ENCODE peak calls at places on chromosomes 4 and X, in four cellular contexts. Y, M, X and T are unnamed samples.

GRCh38 chrX:9416562-9417319 is 48.1 kb upstream of the TBL1X start:
- DNase-seq in M (no peak), X (no peak), Y (no peak), T (no peak)

GRCh38 chrX:150625875-150626274 is 57.5 kb downstream of the MTM1 start:
- DNase-seq in Y (no peak), X (no peak), M (no peak), T (no peak)

GRCh38 chr4:1804638-1805492 is 11.8 kb downstream of the FGFR3 start:
- DNase-seq in Y (no peak), X (no peak), M (no peak), T (no peak)

GRCh38 chr4:4820264-4820663 is 39.2 kb upstream of the MSX1 start:
- DNase-seq in X (no peak), Y (no peak), M (no peak), T (no peak)

GRCh38 chr4:8594097-8595038 is 1.8 kb downstream of the CPZ start:
- DNase-seq in Y (no peak), X (peak), M (no peak), T (peak)

GRCh38 chr4:62263454-62263853 is 1063.3 kb downstream of the ADGRL3 start:
- DNase-seq in M (no peak), Y (no peak), X (no peak), T (no peak)

GRCh38 chrX:103879339-103879738 is 47.3 kb upstream of the RAB9B start:
- DNase-seq in X (no peak), Y (no peak), M (no peak), T (no peak)

GRCh38 chrX:72714471-72714916 is 388 bp upstream of the PHKA1 start:
- DNase-seq in X (peak), M (no peak), Y (peak), T (peak)

GRCh38 chr4:89753601-89754066 is 83.3 kb downstream of the SNCA start:
- DNase-seq in X (no peak), M (no peak), Y (peak), T (no peak)

GRCh38 chr4:951594-952468 is 19.6 kb downstream of the TMEM175 start:
- DNase-seq in M (no peak), X (no peak), Y (no peak), T (no peak)

GRCh38 chr4:21780158-21780557 is 168.4 kb downstream of the KCNIP4 start:
- DNase-seq in Y (no peak), X (no peak), M (no peak), T (no peak)

GRCh38 chrX:21975827-21976226 is 35.3 kb downstream of the SMS start:
- DNase-seq in Y (peak), X (no peak), M (no peak), T (no peak)

GRCh38 chr4:182593864-182594263 is 323.3 kb downstream of the DCTD start:
- DNase-seq in M (no peak), Y (no peak), X (no peak), T (no peak)

GRCh38 chr4:155974957-155975356 is 21.3 kb upstream of the CTSO start:
- DNase-seq in X (no peak), M (no peak), Y (no peak), T (no peak)

GRCh38 chrX:10415704-10416001 is 204.7 kb downstream of the MID1 start:
- DNase-seq in Y (no peak), X (no peak), M (no peak), T (no peak)

GRCh38 chrX:97026406-97026805 is 142.7 kb downstream of the RPA4 start:
- DNase-seq in M (no peak), Y (no peak), X (no peak), T (no peak)

GRCh38 chr4:23455482-23455881 is 434.4 kb downstream of the PPARGC1A start:
- DNase-seq in M (no peak), Y (no peak), X (no peak), T (no peak)

GRCh38 chrX:30751497-30751896 is 98.3 kb downstream of the GK start:
- DNase-seq in Y (no peak), M (no peak), X (no peak), T (no peak)